ENCODE peak calls at places on chromosomes 16 and 17, in six cellular contexts. P, O, Y, T, I and L are unnamed samples. For H3K4me1, the result is how much of the 10 kb centered on the place peaks cover.

GRCh38 chr17:74646231-74646630 is 22.7 kb upstream of the CD300E start:
- DNase-seq in P (peak), O (peak), Y (no peak), T (no peak), I (no peak), L (no peak)

GRCh38 chr17:31726980-31727427 is 132.0 kb downstream of the COPRS start:
- DNase-seq in P (no peak), O (no peak), Y (no peak), T (no peak), I (peak), L (no peak)

GRCh38 chr17:27946521-27946920 is 53.4 kb upstream of the LYRM9 start:
- DNase-seq in P (no peak), O (no peak), Y (no peak), T (no peak), I (no peak), L (no peak)

GRCh38 chr16:23206986-23207385 is 24.4 kb downstream of the SCNN1G start:
- DNase-seq in P (no peak), O (no peak), Y (no peak), T (no peak), I (no peak), L (no peak)

GRCh38 chr17:74332763-74333220 is 6.8 kb downstream of the KIF19 start:
- DNase-seq in P (no peak), O (no peak), Y (no peak), T (no peak), I (no peak), L (no peak)

GRCh38 chr16:2157480-2158261 is 2.1 kb downstream of the TRAF7 start:
- DNase-seq in P (no peak), O (no peak), Y (peak), T (no peak), I (no peak), L (no peak)

GRCh38 chr16:51638338-51639135 is 487.5 kb upstream of the SALL1 start:
- DNase-seq in P (no peak), O (no peak), Y (no peak), T (no peak), I (no peak), L (no peak)

GRCh38 chr17:21033350-21033749 is 9.5 kb downstream of the USP22 start:
- DNase-seq in P (no peak), O (no peak), Y (no peak), T (no peak), I (no peak), L (no peak)

GRCh38 chr17:19299214-19299747 is 62.1 kb downstream of the EPN2 start:
- DNase-seq in P (no peak), O (no peak), Y (no peak), T (no peak), I (no peak), L (no peak)

GRCh38 chr16:84339766-84340165 is 28.6 kb upstream of the ATP2C2 start:
- DNase-seq in P (no peak), O (no peak), Y (no peak), T (no peak), I (no peak), L (no peak)

GRCh38 chr16:3017806-3018506 is at the start of gene CLDN6:
- DNase-seq in P (no peak), O (peak), Y (no peak), T (peak), I (peak), L (no peak)

GRCh38 chr17:29007456-29008455 is 1.9 kb upstream of the SEZ6 start:
- DNase-seq in P (peak), O (no peak), Y (no peak), T (no peak), I (no peak), L (no peak)

GRCh38 chr17:80501739-80502577 is 25.6 kb upstream of the NPTX1 start:
- DNase-seq in P (no peak), O (no peak), Y (peak), T (no peak), I (no peak), L (no peak)

GRCh38 chr17:80504671-80505413 is 28.4 kb upstream of the NPTX1 start:
- DNase-seq in P (no peak), O (no peak), Y (no peak), T (no peak), I (no peak), L (no peak)

GRCh38 chr17:67994827-67995567 is 1.3 kb downstream of the C17orf58 start:
- DNase-seq in P (no peak), O (no peak), Y (no peak), T (peak), I (no peak), L (peak)

GRCh38 chr16:68643847-68644246 is 1.3 kb upstream of the CDH3 start:
- DNase-seq in P (no peak), O (no peak), Y (no peak), T (no peak), I (peak), L (no peak)

GRCh38 chr16:68643227-68643626 is 1.9 kb upstream of the CDH3 start:
- DNase-seq in P (no peak), O (no peak), Y (no peak), T (no peak), I (peak), L (no peak)

GRCh38 chr16:68645494-68646388 is 631 bp downstream of the CDH3 start:
- DNase-seq in P (no peak), O (peak), Y (peak), T (no peak), I (peak), L (peak)

GRCh38 chr16:68644303-68644702 is 807 bp upstream of the CDH3 start:
- DNase-seq in P (no peak), O (peak), Y (no peak), T (no peak), I (peak), L (no peak)

GRCh38 chr16:68644715-68645493 is at the start of gene CDH3:
- DNase-seq in P (no peak), O (peak), Y (peak), T (no peak), I (peak), L (peak)
- H3K27ac ChIP-seq in P (no peak), O (peak), Y (peak), T (no peak), I (peak), L (peak)

DNA sequence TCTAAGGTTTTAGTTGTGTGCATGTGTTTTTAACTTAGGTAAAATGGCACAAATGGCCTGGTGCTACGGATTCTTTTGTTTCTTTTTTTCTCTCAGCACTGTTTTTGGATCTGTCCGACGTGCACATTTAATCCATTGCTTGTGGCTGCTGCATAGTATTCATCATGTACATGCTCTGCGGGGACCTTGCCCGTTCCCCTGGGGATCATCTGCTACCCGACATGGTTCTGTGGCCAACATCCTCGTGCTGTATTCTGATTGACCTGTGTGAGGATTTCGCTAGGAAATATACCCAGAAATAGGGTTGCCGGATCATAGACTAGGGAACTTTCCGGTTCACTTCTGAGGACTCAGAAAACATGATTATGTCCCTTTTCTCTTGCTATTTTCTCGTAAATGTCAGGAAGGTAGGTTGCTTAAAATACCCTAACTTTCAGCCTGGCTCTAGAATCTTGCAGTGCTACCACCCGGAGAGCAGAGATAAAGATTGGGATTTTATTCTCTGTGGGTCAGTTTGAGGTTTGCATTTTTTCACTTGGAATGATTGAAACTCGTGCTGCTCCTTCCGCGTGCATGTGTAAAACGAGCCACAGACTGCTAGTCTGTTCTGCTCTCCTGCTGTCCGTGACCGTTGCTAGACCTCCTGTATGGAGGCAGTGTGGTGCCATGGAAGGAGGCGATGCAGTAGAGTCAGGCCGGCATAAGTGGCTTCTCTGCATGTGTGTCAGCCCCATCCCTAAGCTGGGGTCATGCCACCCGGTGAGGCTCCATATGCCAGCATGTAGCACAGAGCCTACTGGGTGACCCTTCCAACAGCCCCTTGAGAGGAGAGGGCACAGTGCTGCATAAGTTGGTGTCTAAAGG is 42.8 kb downstream of the LDHD start:
- DNase-seq in P (no peak), O (no peak), Y (no peak), T (no peak), I (no peak), L (no peak)
- H3K4me1 ChIP-seq in P (under half), O (under half), Y (under half), T (under half), I (under half), L (under half)

GRCh38 chr16:87855852-87856715 is 13.2 kb downstream of the SLC7A5 start:
- DNase-seq in P (no peak), O (no peak), Y (peak), T (no peak), I (no peak), L (peak)
- TF ChIP-seq POLR2AphosphoS5 in P (no peak), O (no peak), Y (no peak), T (no peak), I (peak), L (peak)

GRCh38 chr17:66302761-66303626 is 581 bp downstream of the PRKCA start:
- DNase-seq in P (no peak), O (peak), Y (peak), T (peak), I (peak), L (peak)
- H3K27ac ChIP-seq in P (peak), O (no peak), Y (peak), T (peak), I (no peak), L (peak)

GRCh38 chr16:4273858-4274291 is 1.1 kb upstream of the TFAP4 start:
- DNase-seq in P (no peak), O (peak), Y (peak), T (peak), I (peak), L (peak)

GRCh38 chr16:4270091-4270490 is 2.7 kb downstream of the TFAP4 start:
- DNase-seq in P (no peak), O (no peak), Y (no peak), T (no peak), I (no peak), L (no peak)

GRCh38 chr16:4272114-4272954 is 489 bp downstream of the TFAP4 start:
- DNase-seq in P (no peak), O (peak), Y (peak), T (peak), I (peak), L (peak)

GRCh38 chr16:4270595-4270994 is 2.2 kb downstream of the TFAP4 start:
- DNase-seq in P (no peak), O (no peak), Y (no peak), T (no peak), I (no peak), L (no peak)

GRCh38 chr16:4271176-4272113 is 1.4 kb downstream of the TFAP4 start:
- DNase-seq in P (peak), O (peak), Y (peak), T (peak), I (peak), L (peak)
- H3K4me1 ChIP-seq in P (under half), O (under half), Y (under half), T (under half), I (under half), L (under half)

GRCh38 chr16:74485916-74486315 is 64.6 kb upstream of the CLEC18B start:
- DNase-seq in P (no peak), O (no peak), Y (no peak), T (no peak), I (no peak), L (peak)

GRCh38 chr16:74492976-74493375 is 71.7 kb upstream of the CLEC18B start:
- DNase-seq in P (no peak), O (no peak), Y (no peak), T (no peak), I (no peak), L (no peak)

DNA sequence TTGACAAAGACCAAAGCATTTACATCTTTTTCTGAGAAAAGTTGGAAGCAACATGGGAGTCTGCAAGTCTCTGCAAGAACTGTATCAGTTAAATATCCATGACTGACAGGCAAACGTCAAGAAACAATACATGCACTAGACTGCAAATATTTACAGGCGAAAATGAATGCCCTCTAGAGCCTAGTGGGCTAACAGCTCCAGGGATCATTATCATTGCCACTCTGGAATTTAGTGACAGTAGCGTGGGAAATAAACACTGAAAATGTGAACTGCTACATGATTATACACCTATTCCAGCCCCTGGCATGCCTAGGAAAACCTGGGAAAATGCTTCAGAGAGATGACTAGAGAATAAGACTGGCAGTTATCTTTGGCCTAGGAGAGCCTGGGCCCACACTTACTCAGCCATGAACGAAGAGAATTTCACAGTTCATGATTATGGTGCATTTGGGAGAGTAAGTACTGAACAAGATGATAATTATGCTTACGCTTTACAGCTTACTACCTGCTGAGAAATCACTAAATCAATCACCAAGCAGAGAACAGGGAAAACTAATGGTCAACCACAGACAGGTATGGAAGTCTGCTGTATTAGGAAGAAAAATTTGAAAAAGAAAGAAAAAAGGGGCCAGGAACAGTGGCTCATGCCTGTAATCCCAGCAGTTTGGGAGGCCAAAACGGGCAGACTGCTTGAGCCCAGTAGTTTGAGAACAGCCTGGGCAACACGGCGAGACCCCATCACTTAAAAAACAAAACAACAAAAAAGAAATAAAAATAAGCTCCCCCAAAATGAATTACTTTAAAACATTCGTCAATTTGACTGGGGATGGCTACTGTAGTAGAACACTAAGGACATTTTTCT is 66.6 kb upstream of the CLEC18B start:
- DNase-seq in P (no peak), O (no peak), Y (no peak), T (no peak), I (no peak), L (no peak)
- TF ChIP-seq POLR2AphosphoS5 in P (no peak), O (no peak), Y (no peak), T (no peak), I (no peak), L (no peak)